ENCODE peak calls at places on chromosomes 3 and 15, in ten cellular contexts. E is endothelial cell of umbilical vein; H is tibial nerve; S is effector memory CD4-positive, alpha-beta T cell; V is Peyer's patch; U is upper lobe of right lung; Q is body of pancreas; X is left ventricle myocardium inferior; A is lung; W is fibroblast of lung. F is an unnamed sample.

GRCh38 chr15:51499379-51499976 is 123.1 kb downstream of the DMXL2 start:
- DNase-seq in E (peak; percentile 59), H (no peak), S (no peak), V (no peak), U (no peak), Q (no peak), X (no peak), A (no peak), W (peak; percentile 39), F (no peak)

GRCh38 chr3:17153209-17153608 is 268.5 kb downstream of the PLCL2 start:
- DNase-seq in E (no peak), H (no peak), S (no peak), V (no peak), U (no peak), Q (no peak), X (no peak), A (no peak), W (no peak), F (no peak)

GRCh38 chr3:82294609-82295008 is 533.2 kb upstream of the GBE1 start:
- DNase-seq in E (no peak), H (no peak), S (no peak), V (no peak), U (no peak), Q (no peak), X (no peak), A (no peak), W (no peak), F (no peak)

GRCh38 chr3:101806491-101806890 is 27.5 kb downstream of the NXPE3 start:
- DNase-seq in E (no peak), H (no peak), S (no peak), V (no peak), U (no peak), Q (no peak), X (no peak), A (no peak), W (no peak), F (no peak)

GRCh38 chr3:123372789-123373534 is 75.9 kb downstream of the ADCY5 start:
- DNase-seq in E (no peak), H (no peak), S (no peak), V (no peak), U (peak; percentile 4), Q (no peak), X (no peak), A (no peak), W (no peak), F (no peak)

GRCh38 chr3:119514637-119515036 is 16.3 kb downstream of the TIMMDC1 start:
- DNase-seq in E (no peak), H (no peak), S (no peak), V (no peak), U (no peak), Q (peak; percentile 12), X (no peak), A (no peak), W (no peak), F (no peak)

GRCh38 chr15:67758610-67759300 is 66.6 kb upstream of the SKOR1 start:
- DNase-seq in E (no peak), H (no peak), S (no peak), V (no peak), U (no peak), Q (no peak), X (no peak), A (no peak), W (peak; percentile 77), F (no peak)

GRCh38 chr3:145144361-145144760 is 1016.6 kb downstream of the PLOD2 start:
- DNase-seq in E (no peak), H (no peak), S (no peak), V (no peak), U (no peak), Q (no peak), X (no peak), A (no peak), W (no peak), F (no peak)

DNA sequence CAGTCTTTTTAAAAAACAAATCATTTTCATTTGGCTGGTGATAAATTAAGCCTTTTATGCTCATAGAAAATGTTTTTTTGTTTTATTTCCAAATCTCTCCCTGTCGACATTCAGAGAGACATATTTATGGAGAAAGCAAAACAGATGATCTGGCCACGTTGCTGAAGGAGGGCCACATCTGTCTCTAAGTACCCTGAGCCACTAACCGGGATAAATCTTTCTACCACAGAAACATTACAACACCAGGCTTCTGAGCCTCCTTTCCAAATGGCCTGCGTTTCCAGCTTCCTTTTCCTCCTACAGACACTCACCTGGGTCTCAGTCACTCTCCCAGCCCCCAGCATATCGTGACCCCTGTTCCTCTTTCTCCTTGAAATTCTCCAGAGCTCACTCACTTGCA is 161.0 kb downstream of the ARRDC4 start:
- DNase-seq in E (no peak), H (no peak), S (no peak), V (no peak), U (no peak), Q (no peak), X (no peak), A (no peak), W (no peak), F (no peak)
- H3K4me1 ChIP-seq in E (no peaks in the 10 kb centered on the region), H (no peaks in the 10 kb centered on the region), S (no peaks in the 10 kb centered on the region), V (no peaks in the 10 kb centered on the region), U (no peaks in the 10 kb centered on the region), Q (no peaks in the 10 kb centered on the region), X (no peaks in the 10 kb centered on the region), A (no peaks in the 10 kb centered on the region), W (peaks cover 2% of the 10 kb centered on the region), F (no peaks in the 10 kb centered on the region)

DNA sequence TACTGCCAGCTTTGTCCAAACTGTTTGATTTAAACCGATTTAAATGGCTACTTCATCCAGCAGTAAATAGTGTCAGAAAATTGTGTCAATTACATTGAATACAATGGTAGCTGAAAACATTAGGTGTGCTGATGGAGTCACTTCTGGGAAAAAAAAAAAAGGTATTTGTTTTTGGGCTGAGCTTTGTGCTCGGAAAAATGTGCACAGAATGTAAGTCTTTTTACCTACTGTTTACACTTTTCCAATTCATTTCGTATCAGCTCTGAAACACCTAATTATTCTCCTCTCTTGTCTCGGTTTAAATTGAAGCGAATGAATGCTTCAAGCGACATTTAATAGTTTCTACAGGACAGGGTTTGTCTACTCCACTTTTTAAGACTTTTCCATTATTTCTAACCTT is 1078.4 kb downstream of the ROBO1 start:
- DNase-seq in E (no peak), H (no peak), S (no peak), V (no peak), U (no peak), Q (no peak), X (no peak), A (no peak), W (no peak), F (no peak)
- H3K4me1 ChIP-seq in E (no peaks in the 10 kb centered on the region), H (no peaks in the 10 kb centered on the region), S (no peaks in the 10 kb centered on the region), V (no peaks in the 10 kb centered on the region), U (no peaks in the 10 kb centered on the region), Q (no peaks in the 10 kb centered on the region), X (no peaks in the 10 kb centered on the region), A (no peaks in the 10 kb centered on the region), W (no peaks in the 10 kb centered on the region), F (no peaks in the 10 kb centered on the region)

GRCh38 chr15:36931434-36931833 is 168.9 kb downstream of the MEIS2 start:
- DNase-seq in E (no peak), H (no peak), S (no peak), V (no peak), U (no peak), Q (no peak), X (no peak), A (no peak), W (no peak), F (no peak)

GRCh38 chr15:36938131-36938530 is 162.2 kb downstream of the MEIS2 start:
- DNase-seq in E (no peak), H (no peak), S (no peak), V (no peak), U (no peak), Q (no peak), X (no peak), A (no peak), W (no peak), F (no peak)

GRCh38 chr15:36932070-36932469 is 168.3 kb downstream of the MEIS2 start:
- DNase-seq in E (no peak), H (no peak), S (no peak), V (no peak), U (no peak), Q (no peak), X (no peak), A (no peak), W (no peak), F (no peak)

GRCh38 chr15:36936652-36937051 is 163.7 kb downstream of the MEIS2 start:
- DNase-seq in E (no peak), H (no peak), S (no peak), V (no peak), U (no peak), Q (no peak), X (no peak), A (no peak), W (peak; percentile 61), F (no peak)

GRCh38 chr15:36933239-36933990 is 166.9 kb downstream of the MEIS2 start:
- DNase-seq in E (no peak), H (no peak), S (no peak), V (no peak), U (no peak), Q (no peak), X (no peak), A (no peak), W (no peak), F (no peak)
- H3K4me1 ChIP-seq in E (no peaks in the 10 kb centered on the region), H (no peaks in the 10 kb centered on the region), S (no peaks in the 10 kb centered on the region), V (no peaks in the 10 kb centered on the region), U (no peaks in the 10 kb centered on the region), Q (no peaks in the 10 kb centered on the region), X (peaks cover 30% of the 10 kb centered on the region), A (peaks cover 14% of the 10 kb centered on the region), W (no peaks in the 10 kb centered on the region), F (no peaks in the 10 kb centered on the region)

GRCh38 chr15:83061680-83062079 is 5.4 kb downstream of the BTBD1 start:
- DNase-seq in E (no peak), H (no peak), S (no peak), V (no peak), U (no peak), Q (no peak), X (no peak), A (no peak), W (peak; percentile 86), F (no peak)

GRCh38 chr15:83057002-83057401 is 10.1 kb downstream of the BTBD1 start:
- DNase-seq in E (no peak), H (no peak), S (no peak), V (no peak), U (no peak), Q (no peak), X (no peak), A (no peak), W (no peak), F (no peak)

GRCh38 chr15:83062768-83063180 is 4.3 kb downstream of the BTBD1 start:
- DNase-seq in E (no peak), H (no peak), S (no peak), V (no peak), U (no peak), Q (no peak), X (no peak), A (no peak), W (no peak), F (no peak)

GRCh38 chr15:83053151-83053550 is 13.9 kb downstream of the BTBD1 start:
- DNase-seq in E (peak; percentile 78), H (no peak), S (no peak), V (no peak), U (no peak), Q (no peak), X (no peak), A (no peak), W (peak; percentile 75), F (no peak)

DNA sequence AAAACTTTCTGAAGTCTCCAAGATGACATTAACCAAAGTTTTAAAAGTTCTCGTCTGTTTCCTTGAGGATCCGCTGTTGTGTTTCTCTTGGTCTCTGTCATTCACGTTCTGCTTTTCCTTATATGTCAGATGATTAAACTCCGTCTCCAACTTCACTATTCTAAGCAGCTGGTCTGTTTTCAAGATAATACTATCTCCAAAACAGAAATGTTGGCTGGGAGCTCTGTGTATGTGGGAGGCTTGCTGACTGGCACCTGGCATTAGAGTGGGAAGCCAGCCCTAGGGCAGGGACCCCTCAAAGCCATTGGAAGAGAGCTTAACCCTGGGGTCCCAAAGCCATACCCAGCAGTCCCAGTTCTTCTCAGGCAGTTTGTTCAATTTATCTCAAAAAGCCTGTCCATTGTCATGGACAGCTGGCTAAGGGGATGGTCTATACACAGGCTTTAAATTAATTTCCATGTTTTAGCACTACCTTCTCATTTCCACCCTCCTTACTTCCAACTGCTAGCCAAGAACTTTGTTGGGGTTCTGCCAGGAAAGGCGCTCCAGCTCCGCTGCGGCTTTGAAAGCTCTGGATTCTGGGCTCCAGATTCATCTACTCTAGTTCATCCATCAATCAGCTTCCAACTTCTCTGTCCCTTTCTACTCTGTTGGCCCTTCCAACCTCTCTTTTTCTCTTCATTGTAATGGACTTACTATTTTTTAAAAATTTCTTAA is 9.2 kb downstream of the BTBD1 start:
- DNase-seq in E (no peak), H (no peak), S (no peak), V (no peak), U (no peak), Q (peak; percentile 37), X (no peak), A (no peak), W (peak; percentile 44), F (no peak)
- H3K4me1 ChIP-seq in E (peaks cover 10% of the 10 kb centered on the region), H (no peaks in the 10 kb centered on the region), S (peaks cover 3% of the 10 kb centered on the region), V (peaks cover 11% of the 10 kb centered on the region), U (peaks cover 32% of the 10 kb centered on the region), Q (peaks cover 31% of the 10 kb centered on the region), X (peaks cover 66% of the 10 kb centered on the region), A (peaks cover 18% of the 10 kb centered on the region), W (peaks cover 2% of the 10 kb centered on the region), F (peaks cover 13% of the 10 kb centered on the region)